ENCODE peak calls at places on chromosomes 4 and X, in six cellular contexts. J is IMR-90, H is lung, B is right atrium auricular region, V is upper lobe of left lung, G is cardiac muscle cell. Y is an unnamed sample.

GRCh38 chrX:10512258-10512657 is 108.1 kb downstream of the MID1 start:
- DNase-seq in H (no peak), V (no peak), B (no peak), G (no peak), J (peak; percentile 58), Y (no peak)

GRCh38 chr4:180861651-180862050 is 1381.6 kb upstream of the TENM3 start:
- DNase-seq in H (no peak), V (peak; percentile 71), G (no peak), B (no peak), J (no peak), Y (no peak)

GRCh38 chr4:189029961-189030360 is 890.7 kb downstream of the TRIML1 start:
- DNase-seq in H (no peak), J (no peak), G (no peak), V (no peak), B (no peak), Y (no peak)

GRCh38 chr4:112704991-112705845 is 68.3 kb downstream of the LARP7 start:
- DNase-seq in J (peak; percentile 58), G (peak; percentile 87), B (peak; percentile 65), V (peak; percentile 76), H (no peak), Y (peak; percentile 70)

GRCh38 chrX:80812176-80812575 is 2.5 kb upstream of the BRWD3 start:
- DNase-seq in G (peak; percentile 44), B (no peak), V (no peak), J (peak; percentile 19), H (no peak), Y (peak; percentile 75)

GRCh38 chrX:44875185-44875489 is 2.1 kb downstream of the KDM6A start:
- DNase-seq in G (no peak), B (no peak), V (no peak), H (no peak), J (no peak), Y (no peak)

GRCh38 chrX:65035451-65035779 is 59.2 kb upstream of the ZC4H2 start:
- DNase-seq in G (no peak), B (no peak), J (peak; percentile 21), H (no peak), V (peak; percentile 19), Y (peak; percentile 76)

GRCh38 chr4:165152527-165152926 is 39.9 kb upstream of the TMEM192 start:
- DNase-seq in B (no peak), H (no peak), V (no peak), J (no peak), G (no peak), Y (no peak)

GRCh38 chr4:17447056-17447455 is 64.8 kb downstream of the QDPR start:
- DNase-seq in V (no peak), H (no peak), J (peak; percentile 44), B (no peak), G (no peak), Y (no peak)

GRCh38 chr4:78592104-78592783 is 40.7 kb downstream of the ANXA3 start:
- DNase-seq in J (no peak), B (no peak), V (no peak), G (no peak), H (no peak), Y (peak; percentile 71)

GRCh38 chr4:183011213-183011907 is 87.7 kb upstream of the WWC2 start:
- DNase-seq in B (no peak), H (no peak), V (no peak), J (peak; percentile 65), G (no peak), Y (no peak)

GRCh38 chr4:128831526-128832252 is 22.2 kb downstream of the JADE1 start:
- DNase-seq in G (no peak), J (peak; percentile 57), H (no peak), V (no peak), B (no peak), Y (peak; percentile 91)

GRCh38 chr4:140150886-140151699 is 2.9 kb downstream of the MAML3 start:
- DNase-seq in V (peak; percentile 95), H (peak; percentile 93), B (peak; percentile 85), G (peak; percentile 89), J (peak; percentile 97), Y (peak; percentile 95)

GRCh38 chr4:52982246-52982950 is 120.3 kb downstream of the RASL11B start:
- DNase-seq in J (peak; percentile 73), V (no peak), G (peak; percentile 63), B (no peak), H (no peak), Y (no peak)

GRCh38 chr4:153764611-153765368 is 5.0 kb upstream of the RNF175 start:
- DNase-seq in V (no peak), G (no peak), J (no peak), B (no peak), H (no peak), Y (no peak)

GRCh38 chr4:47525154-47525819 is 40.2 kb downstream of the ATP10D start:
- DNase-seq in B (peak; percentile 65), J (peak; percentile 97), G (no peak), V (no peak), H (no peak), Y (no peak)

GRCh38 chrX:111869639-111870034 is 6.3 kb upstream of the TRPC5OS start:
- DNase-seq in V (no peak), H (peak; percentile 30), B (no peak), J (peak; percentile 63), G (peak; percentile 79), Y (peak; percentile 84)

GRCh38 chr4:77861500-77861899 is 1.1 kb upstream of the MRPL1 start:
- DNase-seq in G (no peak), H (no peak), B (no peak), V (no peak), J (no peak), Y (no peak)

GRCh38 chrX:131762802-131763234 is 218.9 kb downstream of the OR13H1 start:
- DNase-seq in H (peak; percentile 63), B (no peak), J (peak; percentile 77), V (no peak), G (no peak), Y (no peak)

GRCh38 chr4:177448850-177449249 is 6.6 kb upstream of the AGA start:
- DNase-seq in H (no peak), J (peak; percentile 77), V (no peak), G (no peak), B (no peak), Y (no peak)

GRCh38 chrX:115958687-115959359 is 211.7 kb upstream of the AGTR2 start:
- DNase-seq in B (no peak), V (no peak), H (no peak), G (no peak), J (no peak), Y (no peak)

GRCh38 chrX:75038925-75039324 is 113.7 kb upstream of the NEXMIF start:
- DNase-seq in V (no peak), G (peak; percentile 2), H (no peak), B (no peak), J (peak; percentile 32), Y (peak; percentile 44)

GRCh38 chr4:3293410-3294391 is 880 bp downstream of the RGS12 start:
- DNase-seq in B (no peak), G (no peak), J (no peak), V (no peak), H (no peak), Y (peak; percentile 72)

GRCh38 chrX:34915463-34916225 is 27.0 kb upstream of the FAM47B start:
- DNase-seq in B (no peak), V (no peak), J (no peak), G (peak; percentile 24), H (no peak), Y (no peak)

GRCh38 chrX:34917146-34917545 is 25.4 kb upstream of the FAM47B start:
- DNase-seq in H (no peak), J (peak; percentile 7), B (no peak), V (no peak), G (no peak), Y (no peak)

GRCh38 chrX:34918091-34918736 is 24.4 kb upstream of the FAM47B start:
- DNase-seq in G (no peak), B (no peak), V (no peak), J (peak; percentile 66), H (no peak), Y (no peak)

GRCh38 chrX:34918856-34919255 is 23.7 kb upstream of the FAM47B start:
- DNase-seq in J (peak; percentile 75), G (peak; percentile 74), V (no peak), H (no peak), B (no peak), Y (peak; percentile 70)
- TF ChIP-seq CTCF in J (peak; percentile 53), G (peak; percentile 48), V (no peak), H (no peak), B (peak; percentile 43), Y (peak; percentile 85)

GRCh38 chr4:184473515-184474260 is 662 bp downstream of the IRF2 start:
- DNase-seq in V (peak; percentile 91), H (peak; percentile 46), B (no peak), G (peak; percentile 63), J (peak; percentile 32), Y (peak; percentile 81)
- H3K4me1 ChIP-seq in V (peaks cover 54% of the 10 kb centered on the region), H (peaks cover 16% of the 10 kb centered on the region), B (peaks cover 52% of the 10 kb centered on the region), G (peaks cover 6% of the 10 kb centered on the region), J (peaks cover 4% of the 10 kb centered on the region), Y (peaks cover 5% of the 10 kb centered on the region)

GRCh38 chr4:43776371-43776770 is 672.2 kb downstream of the KCTD8 start:
- DNase-seq in G (no peak), V (no peak), J (peak; percentile 1), H (no peak), B (no peak), Y (no peak)
- TF ChIP-seq CTCF in G (peak; percentile 22), V (no peak), J (peak; percentile 32), H (no peak), B (peak; percentile 35), Y (peak; percentile 63)

GRCh38 chr4:16125571-16126445 is 42.0 kb upstream of the PROM1 start:
- DNase-seq in J (no peak), B (no peak), H (no peak), V (no peak), G (no peak), Y (peak; percentile 47)
- H3K4me1 ChIP-seq in J (no peaks in the 10 kb centered on the region), B (peaks cover 20% of the 10 kb centered on the region), H (no peaks in the 10 kb centered on the region), V (no peaks in the 10 kb centered on the region), G (peaks cover 16% of the 10 kb centered on the region), Y (peaks cover 13% of the 10 kb centered on the region)

DNA sequence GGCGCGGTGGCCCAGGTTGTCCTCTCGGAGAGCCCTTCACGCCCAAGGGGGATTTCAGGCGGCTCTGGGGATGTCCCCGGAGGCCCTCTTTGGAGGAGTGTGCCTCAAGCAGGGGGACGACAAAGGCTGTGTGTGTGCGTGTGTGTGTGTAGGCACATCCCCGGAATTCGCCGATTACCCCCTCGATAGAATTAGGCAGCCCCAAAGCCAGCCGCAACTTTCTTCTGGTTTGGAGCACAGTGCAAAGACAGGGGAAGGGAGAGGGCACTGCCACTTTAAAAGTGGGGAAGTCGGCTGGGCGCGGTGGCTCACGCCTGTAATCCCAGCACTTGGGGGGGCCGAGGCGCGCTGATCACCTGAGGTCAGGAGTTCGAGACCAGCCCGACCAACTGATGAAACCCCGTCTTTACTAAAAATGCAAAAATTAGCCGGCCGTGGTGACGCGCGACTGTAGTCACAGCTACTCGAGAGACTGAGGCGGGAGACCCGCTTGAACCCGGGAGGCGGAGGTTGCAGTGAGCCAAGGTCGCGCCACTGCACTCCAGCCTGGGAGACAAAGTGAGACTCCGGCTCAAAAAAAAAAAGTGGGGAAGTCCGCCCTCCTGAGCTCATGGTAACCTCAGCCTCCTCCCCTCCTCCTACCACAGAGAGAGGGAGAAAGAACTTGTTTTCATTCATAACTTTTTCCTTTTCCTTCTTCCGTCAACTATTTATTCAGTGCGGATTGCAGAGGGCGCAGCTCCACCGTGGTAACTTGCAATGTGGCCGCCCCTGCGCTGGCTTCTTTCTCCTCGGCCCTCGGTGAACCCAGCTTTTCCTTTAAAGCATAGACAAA is 2.4 kb downstream of the SPRY1 start:
- DNase-seq in G (peak; percentile 71), V (peak; percentile 85), H (peak; percentile 60), J (peak; percentile 73), B (no peak), Y (peak; percentile 79)
- TF ChIP-seq CTCF in G (no peak), V (no peak), H (no peak), J (peak; percentile 31), B (peak; percentile 42), Y (peak; percentile 42)